ENCODE peak calls at places on chromosome 21, in six cellular contexts. One of them, this sample, is unnamed.

GRCh38 chr21:21174676-21175075 is 176.5 kb downstream of the NCAM2 start:
- DNase-seq in IMR-90: no peak
- DNase-seq in neuronal stem cell: no peak
- DNase-seq in H9: no peak
- DNase-seq in mesendoderm: no peak
- DNase-seq in H1: no peak
- DNase-seq in this sample: no peak

GRCh38 chr21:36163780-36164426 is 7.3 kb downstream of the DOP1B start:
- DNase-seq in H9: no peak
- DNase-seq in neuronal stem cell: no peak
- DNase-seq in H1: no peak
- DNase-seq in mesendoderm: no peak
- DNase-seq in IMR-90: no peak
- DNase-seq in this sample: no peak

GRCh38 chr21:17679002-17679600 is 66.4 kb upstream of the BTG3 start:
- DNase-seq in H9: no peak
- DNase-seq in H1: no peak
- DNase-seq in neuronal stem cell: peak
- DNase-seq in mesendoderm: peak
- DNase-seq in IMR-90: peak
- DNase-seq in this sample: peak

GRCh38 chr21:15788847-15789548 is 59.2 kb downstream of the USP25 start:
- DNase-seq in mesendoderm: peak
- DNase-seq in H9: no peak
- DNase-seq in neuronal stem cell: no peak
- DNase-seq in H1: no peak
- DNase-seq in IMR-90: peak
- DNase-seq in this sample: peak

GRCh38 chr21:16551101-16551695 is 821.4 kb downstream of the USP25 start:
- DNase-seq in H1: no peak
- DNase-seq in H9: no peak
- DNase-seq in neuronal stem cell: no peak
- DNase-seq in mesendoderm: no peak
- DNase-seq in IMR-90: no peak
- DNase-seq in this sample: no peak

GRCh38 chr21:16891821-16892220 is 621.0 kb upstream of the CXADR start:
- DNase-seq in neuronal stem cell: no peak
- DNase-seq in IMR-90: peak
- DNase-seq in mesendoderm: peak
- DNase-seq in H1: no peak
- DNase-seq in H9: no peak
- DNase-seq in this sample: no peak

GRCh38 chr21:32867587-32867986 is 96.0 kb upstream of the PAXBP1 start:
- DNase-seq in mesendoderm: no peak
- DNase-seq in H1: no peak
- DNase-seq in IMR-90: no peak
- DNase-seq in neuronal stem cell: no peak
- DNase-seq in H9: no peak
- DNase-seq in this sample: no peak

GRCh38 chr21:37915941-37916794 is at the start of gene KCNJ6:
- DNase-seq in H9: peak
- DNase-seq in H1: no peak
- DNase-seq in IMR-90: peak
- DNase-seq in neuronal stem cell: peak
- DNase-seq in mesendoderm: peak
- DNase-seq in this sample: peak

GRCh38 chr21:37281579-37281978 is 14.4 kb upstream of the VPS26C start:
- DNase-seq in neuronal stem cell: no peak
- DNase-seq in mesendoderm: no peak
- DNase-seq in H1: no peak
- DNase-seq in IMR-90: no peak
- DNase-seq in H9: no peak
- DNase-seq in this sample: no peak

GRCh38 chr21:38823737-38824123 is 18.0 kb downstream of the ETS2 start:
- DNase-seq in neuronal stem cell: no peak
- DNase-seq in H1: no peak
- DNase-seq in H9: no peak
- DNase-seq in IMR-90: no peak
- DNase-seq in mesendoderm: no peak
- DNase-seq in this sample: no peak

GRCh38 chr21:40129809-40130208 is 262.6 kb downstream of the PCP4 start:
- DNase-seq in neuronal stem cell: no peak
- DNase-seq in H1: no peak
- DNase-seq in IMR-90: no peak
- DNase-seq in mesendoderm: no peak
- DNase-seq in H9: no peak
- DNase-seq in this sample: no peak

GRCh38 chr21:36511484-36512227 is 31.7 kb upstream of the CLDN14 start:
- DNase-seq in IMR-90: peak
- DNase-seq in neuronal stem cell: no peak
- DNase-seq in H9: no peak
- DNase-seq in mesendoderm: no peak
- DNase-seq in H1: no peak
- DNase-seq in this sample: no peak

GRCh38 chr21:43269461-43269860 is 100.7 kb downstream of the CRYAA start:
- DNase-seq in neuronal stem cell: no peak
- DNase-seq in H1: no peak
- DNase-seq in IMR-90: no peak
- DNase-seq in H9: peak
- DNase-seq in mesendoderm: peak
- DNase-seq in this sample: no peak

GRCh38 chr21:26351661-26352060 is 181.1 kb upstream of the APP start:
- DNase-seq in H1: no peak
- DNase-seq in neuronal stem cell: no peak
- DNase-seq in mesendoderm: no peak
- DNase-seq in H9: no peak
- DNase-seq in IMR-90: no peak
- DNase-seq in this sample: no peak

GRCh38 chr21:17925900-17926299 is 106.7 kb upstream of the C21orf91 start:
- DNase-seq in neuronal stem cell: no peak
- DNase-seq in H1: no peak
- DNase-seq in mesendoderm: peak
- DNase-seq in IMR-90: peak
- DNase-seq in H9: no peak
- DNase-seq in this sample: peak

GRCh38 chr21:14901482-14901958 is 163.3 kb downstream of the NRIP1 start:
- DNase-seq in mesendoderm: no peak
- DNase-seq in H1: no peak
- DNase-seq in neuronal stem cell: no peak
- DNase-seq in H9: no peak
- DNase-seq in IMR-90: peak
- DNase-seq in this sample: peak

GRCh38 chr21:42398130-42398394 is 2.2 kb upstream of the TMPRSS3 start:
- DNase-seq in mesendoderm: no peak
- DNase-seq in neuronal stem cell: no peak
- DNase-seq in H1: no peak
- DNase-seq in H9: no peak
- DNase-seq in IMR-90: no peak
- DNase-seq in this sample: no peak

GRCh38 chr21:38027901-38028300 is 111.6 kb upstream of the KCNJ6 start:
- DNase-seq in IMR-90: no peak
- DNase-seq in H9: no peak
- DNase-seq in neuronal stem cell: no peak
- DNase-seq in H1: no peak
- DNase-seq in mesendoderm: no peak
- DNase-seq in this sample: no peak

GRCh38 chr21:35048706-35049617 is at the start of gene RUNX1:
- DNase-seq in H1: no peak
- DNase-seq in neuronal stem cell: no peak
- DNase-seq in IMR-90: peak
- DNase-seq in H9: no peak
- DNase-seq in mesendoderm: no peak
- DNase-seq in this sample: peak
- H2AK5ac ChIP-seq in H1: no peak
- H2AK5ac ChIP-seq in neuronal stem cell: no peak
- H2AK5ac ChIP-seq in IMR-90: peak
- H2AK5ac ChIP-seq in H9: no peak
- H2AK5ac ChIP-seq in mesendoderm: no peak
- H2AK5ac ChIP-seq in this sample: no peak

DNA sequence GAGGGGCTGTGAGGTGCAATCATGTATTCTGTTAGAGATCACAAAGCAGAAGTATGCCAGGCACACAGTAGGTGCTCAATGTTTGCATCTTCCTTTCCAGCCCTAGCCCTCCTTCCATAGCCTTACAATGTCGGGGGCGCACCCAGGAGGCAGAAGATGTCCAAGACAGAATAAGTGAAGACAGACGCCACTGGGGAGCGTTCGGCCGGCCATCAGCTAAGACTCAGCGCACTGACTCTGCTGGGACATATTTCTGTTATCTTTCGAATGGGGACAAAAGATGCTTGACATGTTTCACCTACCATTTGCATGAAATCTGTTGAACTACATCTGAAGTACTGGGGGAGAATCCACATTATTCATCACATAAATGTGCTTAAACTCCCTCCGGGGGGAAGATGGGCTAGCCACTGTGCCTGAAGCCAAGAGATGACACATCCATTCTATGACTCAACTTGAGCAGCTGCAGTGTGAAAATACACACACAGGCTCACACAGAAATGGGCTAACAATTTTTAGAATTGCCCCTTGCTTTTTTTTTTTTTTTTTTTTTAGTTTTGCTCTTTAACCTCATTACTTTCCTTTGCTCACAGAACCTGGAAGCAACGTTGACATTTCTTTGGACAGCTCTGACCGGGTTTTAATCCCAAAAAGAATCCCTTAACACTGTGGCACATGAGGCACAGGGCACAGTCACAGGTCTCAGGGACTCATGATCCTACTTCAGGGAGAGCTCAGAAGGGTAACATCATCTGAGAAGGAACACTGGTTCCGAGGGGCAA is 7.9 kb downstream of the TIAM1 start:
- DNase-seq in mesendoderm: no peak
- DNase-seq in IMR-90: peak
- DNase-seq in H1: no peak
- DNase-seq in H9: no peak
- DNase-seq in neuronal stem cell: no peak
- DNase-seq in this sample: peak
- H3K18ac ChIP-seq in mesendoderm: no peak
- H3K18ac ChIP-seq in IMR-90: no peak
- H3K18ac ChIP-seq in H1: no peak
- H3K18ac ChIP-seq in H9: no peak
- H3K18ac ChIP-seq in neuronal stem cell: no peak
- H3K18ac ChIP-seq in this sample: no peak

GRCh38 chr21:34812510-34813265 is 143.9 kb downstream of the CLIC6 start:
- DNase-seq in H1: no peak
- DNase-seq in neuronal stem cell: no peak
- DNase-seq in mesendoderm: no peak
- DNase-seq in H9: no peak
- DNase-seq in IMR-90: peak
- DNase-seq in this sample: peak
- H2AK5ac ChIP-seq in H1: no peak
- H2AK5ac ChIP-seq in neuronal stem cell: no peak
- H2AK5ac ChIP-seq in mesendoderm: no peak
- H2AK5ac ChIP-seq in H9: no peak
- H2AK5ac ChIP-seq in IMR-90: peak
- H2AK5ac ChIP-seq in this sample: peak

GRCh38 chr21:44941567-44941966 is 1.7 kb downstream of the SLX9 start:
- DNase-seq in mesendoderm: no peak
- DNase-seq in H1: no peak
- DNase-seq in H9: no peak
- DNase-seq in IMR-90: no peak
- DNase-seq in neuronal stem cell: no peak
- DNase-seq in this sample: no peak
- H3K18ac ChIP-seq in mesendoderm: no peak
- H3K18ac ChIP-seq in H1: no peak
- H3K18ac ChIP-seq in H9: no peak
- H3K18ac ChIP-seq in IMR-90: no peak
- H3K18ac ChIP-seq in neuronal stem cell: no peak
- H3K18ac ChIP-seq in this sample: no peak

GRCh38 chr21:33963848-33964555 is 48.4 kb upstream of the ATP5PO start:
- DNase-seq in H9: no peak
- DNase-seq in neuronal stem cell: no peak
- DNase-seq in H1: no peak
- DNase-seq in mesendoderm: no peak
- DNase-seq in IMR-90: no peak
- DNase-seq in this sample: no peak
- H2AK5ac ChIP-seq in H9: no peak
- H2AK5ac ChIP-seq in neuronal stem cell: no peak
- H2AK5ac ChIP-seq in H1: no peak
- H2AK5ac ChIP-seq in mesendoderm: no peak
- H2AK5ac ChIP-seq in IMR-90: no peak
- H2AK5ac ChIP-seq in this sample: peak

GRCh38 chr21:29351691-29352090 is 53.0 kb downstream of the BACH1 start:
- DNase-seq in mesendoderm: no peak
- DNase-seq in IMR-90: peak
- DNase-seq in H1: no peak
- DNase-seq in H9: no peak
- DNase-seq in neuronal stem cell: no peak
- DNase-seq in this sample: peak
- H3K18ac ChIP-seq in mesendoderm: no peak
- H3K18ac ChIP-seq in IMR-90: peak
- H3K18ac ChIP-seq in H1: no peak
- H3K18ac ChIP-seq in H9: no peak
- H3K18ac ChIP-seq in neuronal stem cell: no peak
- H3K18ac ChIP-seq in this sample: no peak

GRCh38 chr21:45403825-45404725 is 890 bp upstream of the COL18A1 start:
- DNase-seq in H1: peak
- DNase-seq in IMR-90: peak
- DNase-seq in H9: peak
- DNase-seq in mesendoderm: peak
- DNase-seq in neuronal stem cell: no peak
- DNase-seq in this sample: peak
- H2AK5ac ChIP-seq in H1: peak
- H2AK5ac ChIP-seq in IMR-90: peak
- H2AK5ac ChIP-seq in H9: no peak
- H2AK5ac ChIP-seq in mesendoderm: no peak
- H2AK5ac ChIP-seq in neuronal stem cell: peak
- H2AK5ac ChIP-seq in this sample: peak

This sample was measured in mesenchymal stem cell.